ENCODE peak calls at places on chromosomes 3 and 15, in six cellular contexts. L, A, Q, X, K and J are unnamed samples.

GRCh38 chr3:151403246-151403645 is 18.7 kb upstream of the P2RY12 start:
- DNase-seq in L (no peak), A (no peak), Q (no peak), X (peak), K (no peak), J (no peak)

GRCh38 chr3:175386630-175387029 is 527.5 kb downstream of the NAALADL2 start:
- DNase-seq in L (no peak), A (no peak), Q (no peak), X (peak), K (no peak), J (no peak)

GRCh38 chr3:128269796-128270195 is 116.5 kb downstream of the EEFSEC start:
- DNase-seq in L (no peak), A (no peak), Q (no peak), X (no peak), K (no peak), J (no peak)

GRCh38 chr3:27166888-27167287 is 202.3 kb downstream of the NEK10 start:
- DNase-seq in L (peak), A (no peak), Q (no peak), X (peak), K (no peak), J (no peak)

GRCh38 chr15:90030376-90030775 is 29.3 kb downstream of the ZNF710 start:
- DNase-seq in L (peak), A (no peak), Q (no peak), X (no peak), K (no peak), J (no peak)

GRCh38 chr15:70596354-70597055 is 166.9 kb downstream of the UACA start:
- DNase-seq in L (no peak), A (no peak), Q (no peak), X (peak), K (no peak), J (no peak)

GRCh38 chr3:134956395-134956794 is 161.3 kb downstream of the EPHB1 start:
- DNase-seq in L (no peak), A (no peak), Q (no peak), X (no peak), K (no peak), J (peak)

GRCh38 chr3:46848271-46849097 is 14.8 kb downstream of the MYL3 start:
- DNase-seq in L (peak), A (no peak), Q (no peak), X (no peak), K (peak), J (peak)

GRCh38 chr15:57607570-57608000 is 15.9 kb downstream of the MYZAP start:
- DNase-seq in L (no peak), A (peak), Q (peak), X (peak), K (no peak), J (no peak)

GRCh38 chr15:26842391-26842790 is 24.5 kb upstream of the GABRA5 start:
- DNase-seq in L (no peak), A (no peak), Q (no peak), X (no peak), K (no peak), J (no peak)